ENCODE peak calls at places on chromosomes 5 and 9, in ten cellular contexts. One of them, this sample, is unnamed.

GRCh38 chr9:107176701-107177100 is 106.4 kb upstream of the RAD23B start:
- DNase-seq in breast epithelium: no peak
- DNase-seq in tibial artery: peak
- DNase-seq in left lung: no peak
- DNase-seq in K562: no peak
- DNase-seq in transverse colon: no peak
- DNase-seq in HFF-Myc: no peak
- DNase-seq in psoas muscle: peak
- DNase-seq in cardiac fibroblast: peak
- DNase-seq in tibial nerve: no peak
- DNase-seq in this sample: no peak

GRCh38 chr9:4741365-4742031 is 496 bp upstream of the AK3 start:
- DNase-seq in breast epithelium: no peak
- DNase-seq in psoas muscle: peak
- DNase-seq in tibial nerve: no peak
- DNase-seq in transverse colon: peak
- DNase-seq in tibial artery: peak
- DNase-seq in left lung: peak
- DNase-seq in cardiac fibroblast: no peak
- DNase-seq in HFF-Myc: no peak
- DNase-seq in K562: peak
- DNase-seq in this sample: no peak

GRCh38 chr5:87009146-87009545 is 258.5 kb upstream of the RASA1 start:
- DNase-seq in psoas muscle: no peak
- DNase-seq in cardiac fibroblast: peak
- DNase-seq in HFF-Myc: no peak
- DNase-seq in transverse colon: no peak
- DNase-seq in breast epithelium: no peak
- DNase-seq in K562: no peak
- DNase-seq in tibial artery: no peak
- DNase-seq in left lung: no peak
- DNase-seq in tibial nerve: no peak
- DNase-seq in this sample: no peak

GRCh38 chr9:37144762-37145161 is 24.4 kb downstream of the ZCCHC7 start:
- DNase-seq in left lung: no peak
- DNase-seq in psoas muscle: no peak
- DNase-seq in tibial nerve: no peak
- DNase-seq in breast epithelium: no peak
- DNase-seq in K562: no peak
- DNase-seq in transverse colon: no peak
- DNase-seq in cardiac fibroblast: peak
- DNase-seq in tibial artery: no peak
- DNase-seq in HFF-Myc: no peak
- DNase-seq in this sample: no peak

GRCh38 chr5:174724484-174725260 is at the start of gene MSX2:
- DNase-seq in psoas muscle: peak
- DNase-seq in transverse colon: peak
- DNase-seq in K562: peak
- DNase-seq in tibial artery: peak
- DNase-seq in HFF-Myc: peak
- DNase-seq in breast epithelium: peak
- DNase-seq in tibial nerve: peak
- DNase-seq in left lung: peak
- DNase-seq in cardiac fibroblast: peak
- DNase-seq in this sample: peak

GRCh38 chr5:57476743-57477142 is 5.9 kb downstream of the ACTBL2 start:
- DNase-seq in transverse colon: no peak
- DNase-seq in breast epithelium: no peak
- DNase-seq in HFF-Myc: no peak
- DNase-seq in K562: no peak
- DNase-seq in cardiac fibroblast: no peak
- DNase-seq in tibial artery: no peak
- DNase-seq in psoas muscle: no peak
- DNase-seq in left lung: no peak
- DNase-seq in tibial nerve: no peak
- DNase-seq in this sample: no peak

GRCh38 chr9:4827224-4827623 is 34.5 kb downstream of the RCL1 start:
- DNase-seq in transverse colon: no peak
- DNase-seq in K562: no peak
- DNase-seq in breast epithelium: no peak
- DNase-seq in tibial nerve: no peak
- DNase-seq in cardiac fibroblast: no peak
- DNase-seq in psoas muscle: no peak
- DNase-seq in HFF-Myc: no peak
- DNase-seq in tibial artery: no peak
- DNase-seq in left lung: no peak
- DNase-seq in this sample: no peak

GRCh38 chr9:21761309-21761901 is 41.0 kb upstream of the MTAP start:
- DNase-seq in HFF-Myc: no peak
- DNase-seq in K562: no peak
- DNase-seq in tibial nerve: no peak
- DNase-seq in cardiac fibroblast: no peak
- DNase-seq in transverse colon: no peak
- DNase-seq in breast epithelium: no peak
- DNase-seq in left lung: no peak
- DNase-seq in tibial artery: no peak
- DNase-seq in psoas muscle: no peak
- DNase-seq in this sample: no peak

GRCh38 chr9:135605238-135605781 is 34.0 kb downstream of the GLT6D1 start:
- DNase-seq in psoas muscle: no peak
- DNase-seq in transverse colon: no peak
- DNase-seq in left lung: peak
- DNase-seq in HFF-Myc: no peak
- DNase-seq in cardiac fibroblast: no peak
- DNase-seq in tibial nerve: no peak
- DNase-seq in tibial artery: no peak
- DNase-seq in breast epithelium: no peak
- DNase-seq in K562: no peak
- DNase-seq in this sample: no peak

GRCh38 chr5:119966028-119966427 is 336.7 kb downstream of the FAM170A start:
- DNase-seq in K562: no peak
- DNase-seq in HFF-Myc: no peak
- DNase-seq in psoas muscle: no peak
- DNase-seq in tibial artery: no peak
- DNase-seq in left lung: no peak
- DNase-seq in cardiac fibroblast: peak
- DNase-seq in tibial nerve: no peak
- DNase-seq in transverse colon: no peak
- DNase-seq in breast epithelium: no peak
- DNase-seq in this sample: peak

GRCh38 chr9:92245005-92245797 is 48.3 kb downstream of the IARS1 start:
- DNase-seq in psoas muscle: no peak
- DNase-seq in HFF-Myc: no peak
- DNase-seq in cardiac fibroblast: peak
- DNase-seq in breast epithelium: no peak
- DNase-seq in transverse colon: no peak
- DNase-seq in left lung: no peak
- DNase-seq in tibial artery: no peak
- DNase-seq in K562: no peak
- DNase-seq in tibial nerve: no peak
- DNase-seq in this sample: peak

GRCh38 chr5:129460121-129460950 is at the start of gene ADAMTS19:
- DNase-seq in HFF-Myc: no peak
- DNase-seq in left lung: peak
- DNase-seq in K562: no peak
- DNase-seq in psoas muscle: no peak
- DNase-seq in tibial nerve: no peak
- DNase-seq in breast epithelium: no peak
- DNase-seq in transverse colon: peak
- DNase-seq in tibial artery: no peak
- DNase-seq in cardiac fibroblast: peak
- DNase-seq in this sample: no peak

GRCh38 chr9:113583511-113584470 is 120.3 kb downstream of the RGS3 start:
- DNase-seq in tibial nerve: no peak
- DNase-seq in transverse colon: no peak
- DNase-seq in tibial artery: no peak
- DNase-seq in breast epithelium: no peak
- DNase-seq in HFF-Myc: no peak
- DNase-seq in psoas muscle: no peak
- DNase-seq in left lung: peak
- DNase-seq in K562: no peak
- DNase-seq in cardiac fibroblast: no peak
- DNase-seq in this sample: no peak

GRCh38 chr5:178997191-178997590 is 2.1 kb upstream of the GRM6 start:
- DNase-seq in tibial artery: no peak
- DNase-seq in cardiac fibroblast: no peak
- DNase-seq in HFF-Myc: no peak
- DNase-seq in tibial nerve: no peak
- DNase-seq in breast epithelium: no peak
- DNase-seq in psoas muscle: no peak
- DNase-seq in K562: no peak
- DNase-seq in transverse colon: no peak
- DNase-seq in left lung: no peak
- DNase-seq in this sample: no peak

GRCh38 chr9:70042461-70043215 is 1.0 kb upstream of the MAMDC2 start:
- DNase-seq in left lung: no peak
- DNase-seq in tibial nerve: no peak
- DNase-seq in HFF-Myc: no peak
- DNase-seq in cardiac fibroblast: no peak
- DNase-seq in K562: no peak
- DNase-seq in transverse colon: no peak
- DNase-seq in tibial artery: no peak
- DNase-seq in psoas muscle: no peak
- DNase-seq in breast epithelium: no peak
- DNase-seq in this sample: no peak

GRCh38 chr9:95021166-95021886 is 294.8 kb downstream of the AOPEP start:
- DNase-seq in tibial nerve: no peak
- DNase-seq in left lung: no peak
- DNase-seq in tibial artery: no peak
- DNase-seq in breast epithelium: no peak
- DNase-seq in cardiac fibroblast: no peak
- DNase-seq in K562: no peak
- DNase-seq in HFF-Myc: no peak
- DNase-seq in psoas muscle: no peak
- DNase-seq in transverse colon: no peak
- DNase-seq in this sample: no peak

GRCh38 chr9:95027914-95028854 is 289.3 kb downstream of the FANCC start:
- DNase-seq in tibial artery: no peak
- DNase-seq in breast epithelium: no peak
- DNase-seq in left lung: no peak
- DNase-seq in K562: no peak
- DNase-seq in HFF-Myc: no peak
- DNase-seq in tibial nerve: no peak
- DNase-seq in psoas muscle: no peak
- DNase-seq in transverse colon: no peak
- DNase-seq in cardiac fibroblast: no peak
- DNase-seq in this sample: no peak

GRCh38 chr9:95025213-95026170 is 292.0 kb downstream of the FANCC start:
- DNase-seq in left lung: peak
- DNase-seq in psoas muscle: peak
- DNase-seq in HFF-Myc: no peak
- DNase-seq in cardiac fibroblast: peak
- DNase-seq in K562: peak
- DNase-seq in breast epithelium: no peak
- DNase-seq in tibial nerve: peak
- DNase-seq in tibial artery: peak
- DNase-seq in transverse colon: peak
- DNase-seq in this sample: peak

GRCh38 chr9:95023217-95024003 is 294.1 kb downstream of the FANCC start:
- DNase-seq in breast epithelium: no peak
- DNase-seq in transverse colon: no peak
- DNase-seq in tibial nerve: no peak
- DNase-seq in HFF-Myc: no peak
- DNase-seq in psoas muscle: no peak
- DNase-seq in left lung: no peak
- DNase-seq in tibial artery: no peak
- DNase-seq in cardiac fibroblast: peak
- DNase-seq in K562: no peak
- DNase-seq in this sample: peak

DNA sequence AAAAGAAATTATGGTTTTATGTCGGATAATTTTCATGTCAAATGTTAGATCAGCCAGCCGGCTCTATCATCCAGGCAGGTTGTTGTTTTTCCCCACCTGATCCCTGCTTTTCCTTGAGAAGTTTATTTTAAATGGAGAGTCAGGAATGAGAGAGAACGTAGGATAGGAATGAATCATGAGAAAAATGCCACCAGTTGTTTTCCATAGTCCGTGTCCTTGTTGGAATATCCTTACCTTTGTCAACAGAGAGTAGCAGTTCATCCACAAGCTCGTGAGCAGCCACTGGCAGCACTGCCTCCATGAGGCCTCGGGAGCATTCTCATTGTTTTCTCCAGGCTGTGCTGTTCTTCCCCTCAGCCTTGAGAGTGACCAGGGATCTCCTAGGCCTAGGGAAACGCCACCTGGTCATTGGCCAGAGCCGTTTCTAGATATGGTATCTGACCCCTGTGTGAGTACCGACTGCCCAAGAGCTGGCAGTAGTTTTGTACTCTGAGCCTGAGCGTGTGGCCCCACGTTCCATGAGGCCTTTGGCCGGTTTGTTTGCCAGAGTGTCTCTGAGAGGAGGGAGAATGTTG is 293.3 kb downstream of the FANCC start:
- DNase-seq in HFF-Myc: no peak
- DNase-seq in breast epithelium: no peak
- DNase-seq in transverse colon: no peak
- DNase-seq in K562: no peak
- DNase-seq in psoas muscle: peak
- DNase-seq in cardiac fibroblast: peak
- DNase-seq in left lung: no peak
- DNase-seq in tibial artery: peak
- DNase-seq in tibial nerve: no peak
- DNase-seq in this sample: no peak
- TF ChIP-seq CTCF in HFF-Myc: no peak
- TF ChIP-seq CTCF in breast epithelium: no peak
- TF ChIP-seq CTCF in transverse colon: no peak
- TF ChIP-seq CTCF in K562: no peak
- TF ChIP-seq CTCF in psoas muscle: peak
- TF ChIP-seq CTCF in cardiac fibroblast: no peak
- TF ChIP-seq CTCF in left lung: no peak
- TF ChIP-seq CTCF in tibial artery: no peak
- TF ChIP-seq CTCF in tibial nerve: no peak
- TF ChIP-seq CTCF in this sample: no peak

GRCh38 chr9:125564641-125565040 is 142.4 kb downstream of the MAPKAP1 start:
- DNase-seq in left lung: no peak
- DNase-seq in transverse colon: no peak
- DNase-seq in tibial artery: no peak
- DNase-seq in cardiac fibroblast: peak
- DNase-seq in HFF-Myc: no peak
- DNase-seq in psoas muscle: no peak
- DNase-seq in tibial nerve: no peak
- DNase-seq in K562: no peak
- DNase-seq in breast epithelium: no peak
- DNase-seq in this sample: no peak
- H3K4me3 ChIP-seq in left lung: no peak
- H3K4me3 ChIP-seq in transverse colon: no peak
- H3K4me3 ChIP-seq in tibial artery: no peak
- H3K4me3 ChIP-seq in cardiac fibroblast: no peak
- H3K4me3 ChIP-seq in HFF-Myc: no peak
- H3K4me3 ChIP-seq in psoas muscle: no peak
- H3K4me3 ChIP-seq in tibial nerve: no peak
- H3K4me3 ChIP-seq in K562: no peak
- H3K4me3 ChIP-seq in breast epithelium: no peak
- H3K4me3 ChIP-seq in this sample: no peak

GRCh38 chr5:69079556-69079955 is 14.3 kb upstream of the SLC30A5 start:
- DNase-seq in HFF-Myc: no peak
- DNase-seq in left lung: no peak
- DNase-seq in tibial nerve: no peak
- DNase-seq in psoas muscle: no peak
- DNase-seq in cardiac fibroblast: no peak
- DNase-seq in K562: no peak
- DNase-seq in tibial artery: no peak
- DNase-seq in breast epithelium: no peak
- DNase-seq in transverse colon: no peak
- DNase-seq in this sample: no peak
- TF ChIP-seq CTCF in HFF-Myc: no peak
- TF ChIP-seq CTCF in left lung: no peak
- TF ChIP-seq CTCF in tibial nerve: no peak
- TF ChIP-seq CTCF in psoas muscle: no peak
- TF ChIP-seq CTCF in cardiac fibroblast: no peak
- TF ChIP-seq CTCF in K562: no peak
- TF ChIP-seq CTCF in tibial artery: no peak
- TF ChIP-seq CTCF in breast epithelium: no peak
- TF ChIP-seq CTCF in transverse colon: no peak
- TF ChIP-seq CTCF in this sample: no peak

GRCh38 chr9:83509372-83509771 is 28.8 kb downstream of the FRMD3 start:
- DNase-seq in cardiac fibroblast: peak
- DNase-seq in HFF-Myc: peak
- DNase-seq in tibial nerve: no peak
- DNase-seq in transverse colon: no peak
- DNase-seq in left lung: no peak
- DNase-seq in tibial artery: no peak
- DNase-seq in K562: no peak
- DNase-seq in breast epithelium: no peak
- DNase-seq in psoas muscle: no peak
- DNase-seq in this sample: peak
- H3K4me3 ChIP-seq in cardiac fibroblast: no peak
- H3K4me3 ChIP-seq in HFF-Myc: no peak
- H3K4me3 ChIP-seq in tibial nerve: no peak
- H3K4me3 ChIP-seq in transverse colon: no peak
- H3K4me3 ChIP-seq in left lung: no peak
- H3K4me3 ChIP-seq in tibial artery: no peak
- H3K4me3 ChIP-seq in K562: no peak
- H3K4me3 ChIP-seq in breast epithelium: no peak
- H3K4me3 ChIP-seq in psoas muscle: no peak
- H3K4me3 ChIP-seq in this sample: no peak